ENCODE peak calls at places on chromosomes 11 and 22, in five cellular contexts. H is M059J, P is HEK293T, W is upper lobe of right lung, L is Kasumi-1. R is an unnamed sample.

GRCh38 chr11:114162719-114163123 is 103.2 kb downstream of the ZBTB16 start:
- DNase-seq in H (peak; percentile 96), P (peak; percentile 61), L (no peak), W (peak; percentile 84), R (peak; percentile 95)

GRCh38 chr22:23823331-23823791 is 15.4 kb downstream of the DERL3 start:
- DNase-seq in H (no peak), W (no peak), L (no peak), P (no peak), R (no peak)

GRCh38 chr22:45452565-45453449 is 39.3 kb downstream of the RIBC2 start:
- DNase-seq in P (no peak), W (no peak), L (no peak), H (no peak), R (no peak)

GRCh38 chr11:116984589-116984988 is 113.6 kb downstream of the SIK3 start:
- DNase-seq in W (no peak), L (peak; percentile 69), H (peak; percentile 91), P (no peak), R (peak; percentile 82)

GRCh38 chr11:61193596-61193995 is 9.7 kb upstream of the PGA3 start:
- DNase-seq in L (no peak), P (no peak), H (no peak), W (no peak), R (no peak)

GRCh38 chr11:93131709-93132108 is 66.1 kb downstream of the SLC36A4 start:
- DNase-seq in W (no peak), L (no peak), P (no peak), H (peak; percentile 15), R (no peak)

GRCh38 chr11:106178361-106178760 is 100.9 kb downstream of the AASDHPPT start:
- DNase-seq in P (no peak), L (no peak), W (no peak), H (no peak), R (peak; percentile 88)

GRCh38 chr11:47950396-47950795 is 30.0 kb upstream of the PTPRJ start:
- DNase-seq in H (no peak), W (no peak), L (no peak), P (no peak), R (no peak)

GRCh38 chr22:38729946-38730345 is 24.2 kb downstream of the GTPBP1 start:
- DNase-seq in L (no peak), H (no peak), P (no peak), W (no peak), R (no peak)

GRCh38 chr11:11380340-11380739 is 27.3 kb upstream of the CSNK2A3 start:
- DNase-seq in H (no peak), W (no peak), L (no peak), P (no peak), R (no peak)

GRCh38 chr11:27217948-27218410 is 145.0 kb downstream of the CCDC34 start:
- DNase-seq in P (no peak), H (peak; percentile 99), W (no peak), L (no peak), R (peak; percentile 27)

GRCh38 chr11:14323118-14323676 is 35.8 kb downstream of the RRAS2 start:
- DNase-seq in H (no peak), P (no peak), L (no peak), W (no peak), R (no peak)

GRCh38 chr11:26551186-26551801 is 20.8 kb downstream of the MUC15 start:
- DNase-seq in P (no peak), H (no peak), L (peak; percentile 21), W (no peak), R (no peak)

GRCh38 chr11:57214494-57214893 is 22.6 kb downstream of the APLNR start:
- DNase-seq in H (peak; percentile 36), P (no peak), L (no peak), W (no peak), R (peak; percentile 76)

GRCh38 chr11:60870733-60871377 is 3.5 kb downstream of the ZP1 start:
- DNase-seq in W (no peak), L (no peak), P (no peak), H (no peak), R (no peak)

GRCh38 chr22:31148953-31149627 is 8.8 kb upstream of the PLA2G3 start:
- DNase-seq in H (peak; percentile 57), W (peak; percentile 77), P (peak; percentile 94), L (peak; percentile 87), R (peak; percentile 75)

GRCh38 chr11:6574816-6575715 is 28.4 kb downstream of the RRP8 start:
- DNase-seq in P (no peak), L (no peak), H (no peak), W (no peak), R (no peak)

GRCh38 chr22:37199103-37199838 is 11.2 kb upstream of the C1QTNF6 start:
- DNase-seq in W (peak; percentile 99), L (peak; percentile 97), P (peak; percentile 100), H (peak; percentile 93), R (peak; percentile 97)

GRCh38 chr22:47340851-47341436 is 578.5 kb downstream of the TBC1D22A start:
- DNase-seq in W (no peak), H (peak; percentile 46), P (no peak), L (no peak), R (no peak)

GRCh38 chr11:92285776-92286175 is 61.2 kb downstream of the FAT3 start:
- DNase-seq in L (no peak), W (no peak), P (no peak), H (no peak), R (no peak)

GRCh38 chr22:36461665-36462474 is 19.6 kb downstream of the TXN2 start:
- DNase-seq in P (no peak), W (peak; percentile 82), L (no peak), H (peak; percentile 97), R (peak; percentile 98)

GRCh38 chr22:20904008-20904979 is 12.9 kb upstream of the CRKL start:
- DNase-seq in L (no peak), W (no peak), P (no peak), H (peak; percentile 84), R (peak; percentile 99)

GRCh38 chr11:8719260-8720190 is 36.9 kb downstream of the RPL27A start:
- DNase-seq in P (no peak), L (no peak), H (peak; percentile 98), W (no peak), R (peak; percentile 91)

GRCh38 chr11:112016765-112017356 is 8.3 kb upstream of the DLAT start:
- DNase-seq in H (peak; percentile 16), L (no peak), W (no peak), P (no peak), R (peak; percentile 59)

GRCh38 chr11:119108151-119108856 is 1.2 kb downstream of the C2CD2L start:
- DNase-seq in H (peak; percentile 76), P (peak; percentile 39), L (peak; percentile 30), W (peak; percentile 76), R (peak; percentile 81)

GRCh38 chr11:69558519-69558941 is 77.1 kb downstream of the LINC01488 start:
- DNase-seq in P (no peak), H (no peak), W (no peak), L (no peak), R (no peak)

GRCh38 chr11:47886096-47886495 is 37.9 kb upstream of the NUP160 start:
- DNase-seq in P (no peak), W (no peak), H (peak; percentile 35), L (no peak), R (peak; percentile 19)

GRCh38 chr11:26976389-26976788 is 17.5 kb upstream of the FIBIN start:
- DNase-seq in P (no peak), L (no peak), H (peak; percentile 55), W (no peak), R (peak; percentile 68)

GRCh38 chr11:17986007-17986710 is 26.7 kb downstream of the SERGEF start:
- DNase-seq in H (peak; percentile 80), L (no peak), P (no peak), W (no peak), R (peak; percentile 73)

GRCh38 chr11:2472428-2473186 is 27.8 kb downstream of the KCNQ1 start:
- DNase-seq in P (no peak), L (no peak), W (peak; percentile 40), H (no peak), R (no peak)

GRCh38 chr11:83427943-83428342 is 141.8 kb upstream of the CCDC90B start:
- DNase-seq in P (no peak), H (no peak), W (no peak), L (no peak), R (no peak)

R was measured in epithelial cell of esophagus.